ENCODE peak calls at places on chromosomes 7 and 10, in nine cellular contexts. W is GM12878, F is stomach, I is ovary, D is esophagus muscularis mucosa, B is suprapubic skin, P is A549, K is transverse colon, C is HepG2. R is an unnamed sample.

GRCh38 chr10:97718659-97719142 is 5.2 kb downstream of the MARVELD1 start:
- DNase-seq in W (no peak), F (peak; percentile 85), C (peak; percentile 61), D (no peak), I (peak; percentile 54), B (peak; percentile 92), P (peak; percentile 63), K (peak; percentile 94), R (peak; percentile 72)

GRCh38 chr7:26284995-26285632 is 6.5 kb upstream of the SNX10 start:
- DNase-seq in K (no peak), W (no peak), F (no peak), D (no peak), I (no peak), P (peak; percentile 33), B (no peak), C (peak; percentile 46), R (no peak)

GRCh38 chr10:119090026-119090808 is 9.6 kb upstream of the EIF3A start:
- DNase-seq in W (no peak), D (no peak), P (no peak), B (peak; percentile 6), F (peak; percentile 24), K (peak; percentile 66), C (no peak), I (no peak), R (no peak)

GRCh38 chr10:127041561-127041960 is 136.3 kb downstream of the DOCK1 start:
- DNase-seq in W (no peak), K (no peak), C (no peak), B (no peak), I (no peak), D (no peak), P (no peak), F (no peak), R (no peak)

GRCh38 chr7:119026391-119026790 is 801.9 kb downstream of the ANKRD7 start:
- DNase-seq in B (no peak), I (no peak), K (no peak), F (no peak), D (no peak), P (no peak), W (no peak), C (no peak), R (no peak)

GRCh38 chr7:7221602-7222038 is 39.3 kb downstream of the C1GALT1 start:
- DNase-seq in I (no peak), F (no peak), C (no peak), D (no peak), B (no peak), W (no peak), K (no peak), P (peak; percentile 56), R (no peak)

GRCh38 chr7:98284335-98285036 is 3.0 kb downstream of the BRI3 start:
- DNase-seq in W (no peak), P (peak; percentile 65), K (peak; percentile 92), B (no peak), F (peak; percentile 85), I (peak; percentile 48), C (peak; percentile 51), D (peak; percentile 94), R (peak; percentile 57)

GRCh38 chr10:5492322-5492855 is 7.0 kb downstream of the CALML5 start:
- DNase-seq in I (no peak), C (no peak), F (no peak), B (no peak), P (no peak), K (no peak), W (no peak), D (no peak), R (no peak)

GRCh38 chr10:80504158-80504811 is 33.4 kb upstream of the SH2D4B start:
- DNase-seq in K (peak; percentile 48), I (no peak), B (no peak), P (no peak), F (peak; percentile 39), D (no peak), W (no peak), C (no peak), R (no peak)

GRCh38 chr7:91520645-91521044 is 256.4 kb downstream of the FZD1 start:
- DNase-seq in C (no peak), B (no peak), D (no peak), I (no peak), W (no peak), F (no peak), P (no peak), K (no peak), R (no peak)

GRCh38 chr7:33485746-33486491 is 356.6 kb downstream of the BBS9 start:
- DNase-seq in W (no peak), C (no peak), B (no peak), I (no peak), D (no peak), K (no peak), P (no peak), F (no peak), R (no peak)

GRCh38 chr7:21618706-21619105 is 75.9 kb downstream of the DNAH11 start:
- DNase-seq in F (no peak), I (no peak), K (no peak), C (no peak), P (no peak), D (no peak), W (no peak), B (no peak), R (no peak)

GRCh38 chr10:58180633-58181032 is 87.1 kb downstream of the IPMK start:
- DNase-seq in K (no peak), P (no peak), F (no peak), D (no peak), C (no peak), W (no peak), B (no peak), I (no peak), R (no peak)

GRCh38 chr10:87674963-87675362 is 15.3 kb downstream of the PAPSS2 start:
- DNase-seq in D (no peak), P (no peak), K (no peak), B (no peak), C (no peak), W (no peak), F (no peak), I (no peak), R (no peak)

GRCh38 chr7:100682228-100682741 is 8.7 kb downstream of the GNB2 start:
- DNase-seq in K (peak; percentile 8), F (no peak), B (no peak), W (no peak), I (no peak), P (no peak), C (no peak), D (no peak), R (no peak)

GRCh38 chr7:100680589-100681271 is 7.2 kb downstream of the GNB2 start:
- DNase-seq in W (no peak), I (no peak), C (no peak), D (no peak), K (peak; percentile 11), B (no peak), F (no peak), P (no peak), R (no peak)

GRCh38 chr7:100682991-100683658 is 9.6 kb downstream of the GNB2 start:
- DNase-seq in K (no peak), C (no peak), W (no peak), D (no peak), F (no peak), I (no peak), B (no peak), P (no peak), R (no peak)

GRCh38 chr7:100679927-100680588 is 6.5 kb downstream of the GNB2 start:
- DNase-seq in D (no peak), W (no peak), K (peak; percentile 14), P (peak; percentile 49), I (no peak), C (no peak), B (peak; percentile 78), F (no peak), R (peak; percentile 59)

GRCh38 chr7:100681491-100682227 is 8.1 kb downstream of the GNB2 start:
- DNase-seq in K (peak; percentile 6), D (no peak), F (no peak), W (no peak), B (no peak), C (no peak), I (no peak), P (no peak), R (no peak)
- TF ChIP-seq POLR2A in K (no peak), D (no peak), F (no peak), W (peak; percentile 67), B (no peak), C (no peak), I (no peak), P (no peak), R (no peak)

GRCh38 chr10:29691564-29692064 is 56.8 kb upstream of the SVIL start:
- DNase-seq in F (no peak), P (no peak), C (no peak), W (no peak), D (no peak), I (no peak), B (no peak), K (no peak), R (no peak)

GRCh38 chr10:29687411-29688160 is 52.8 kb upstream of the SVIL start:
- DNase-seq in D (no peak), B (no peak), F (no peak), C (no peak), I (no peak), P (no peak), W (no peak), K (no peak), R (no peak)

GRCh38 chr10:29688230-29688634 is 53.5 kb upstream of the SVIL start:
- DNase-seq in F (no peak), W (no peak), I (no peak), P (no peak), B (no peak), D (no peak), K (no peak), C (no peak), R (no peak)

GRCh38 chr10:29692121-29692539 is 57.4 kb upstream of the SVIL start:
- DNase-seq in K (no peak), I (no peak), W (no peak), D (peak; percentile 45), B (no peak), F (no peak), C (no peak), P (no peak), R (no peak)

DNA sequence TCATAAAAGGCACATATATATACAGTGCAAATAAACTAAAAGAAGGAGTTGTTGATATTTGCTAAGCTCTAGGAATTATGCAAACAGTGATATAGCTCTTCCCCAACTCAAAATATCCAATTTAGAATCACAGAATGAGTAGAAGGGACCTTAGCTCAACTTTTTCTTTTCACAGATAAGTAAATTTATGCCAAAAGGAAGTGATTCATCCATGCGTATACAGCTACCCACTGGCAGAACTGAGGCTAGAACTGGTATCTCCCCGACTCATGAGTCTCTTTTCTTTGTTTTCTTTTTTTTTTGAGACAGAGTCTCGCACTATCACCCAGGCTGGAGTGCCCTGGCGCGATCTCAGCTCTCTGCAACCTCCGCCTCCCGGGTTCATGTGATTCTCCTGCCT is 54.2 kb upstream of the SVIL start:
- DNase-seq in B (no peak), F (no peak), C (peak; percentile 21), I (no peak), D (no peak), P (peak; percentile 23), W (no peak), K (no peak), R (no peak)
- TF ChIP-seq EP300 in B (no peak), F (no peak), C (no peak), I (no peak), D (no peak), P (no peak), W (no peak), K (no peak), R (no peak)

GRCh38 chr10:22681783-22682183 is 32.6 kb downstream of the PIP4K2A start:
- DNase-seq in K (no peak), C (peak; percentile 85), W (no peak), D (no peak), P (peak; percentile 69), I (no peak), F (no peak), B (no peak), R (no peak)
- H3K4me1 ChIP-seq in K (peaks cover 7% of the 10 kb centered on the region), C (peaks cover 69% of the 10 kb centered on the region), W (peaks cover 43% of the 10 kb centered on the region), D (peaks cover 57% of the 10 kb centered on the region), P (peaks cover 45% of the 10 kb centered on the region), I (peaks cover 6% of the 10 kb centered on the region), F (peaks cover 24% of the 10 kb centered on the region), B (peaks cover 48% of the 10 kb centered on the region), R (peaks cover 27% of the 10 kb centered on the region)

GRCh38 chr7:36272567-36273269 is 116.9 kb upstream of the ANLN start:
- DNase-seq in W (no peak), I (no peak), P (peak; percentile 46), D (peak; percentile 88), K (no peak), C (peak; percentile 85), B (no peak), F (no peak), R (no peak)
- TF ChIP-seq POLR2A in W (no peak), I (no peak), P (no peak), D (no peak), K (no peak), C (no peak), B (no peak), F (no peak), R (no peak)